ENCODE peak calls at places on chromosomes 12 and 14, in five cellular contexts. L is HCT116, V is lower lobe of right lung, X is tibial nerve, N is AG10803. O is an unnamed sample.
A peak's percentile ranks its signal among the peaks of the same experiment; 100 is the strongest.

GRCh38 chr12:9363145-9363544 is 154.9 kb upstream of the PZP start:
- DNase-seq in L (no peak), V (no peak), X (no peak), N (no peak), O (no peak)

GRCh38 chr12:12736759-12737676 is 19.9 kb downstream of the CDKN1B start:
- DNase-seq in L (no peak), N (peak; percentile 76), X (no peak), V (no peak), O (peak; percentile 67)

GRCh38 chr14:37697489-37698121 is 102.2 kb downstream of the TTC6 start:
- DNase-seq in N (peak; percentile 42), L (no peak), V (no peak), X (no peak), O (peak; percentile 68)

GRCh38 chr12:94615284-94616216 is 34.8 kb downstream of the TMCC3 start:
- DNase-seq in X (no peak), V (no peak), N (no peak), L (no peak), O (peak; percentile 44)

GRCh38 chr14:89042021-89042420 is 217.6 kb downstream of the TTC8 start:
- DNase-seq in V (no peak), L (no peak), X (no peak), N (no peak), O (no peak)

GRCh38 chr12:44019118-44019517 is 183.2 kb downstream of the TMEM117 start:
- DNase-seq in X (no peak), V (no peak), L (no peak), N (no peak), O (no peak)

GRCh38 chr14:98093111-98093510 is 1178.9 kb downstream of the BCL11B start:
- DNase-seq in X (no peak), N (no peak), V (no peak), L (no peak), O (no peak)

GRCh38 chr14:33556382-33557121 is 394.3 kb downstream of the EGLN3 start:
- DNase-seq in L (no peak), N (peak; percentile 23), V (no peak), X (no peak), O (peak; percentile 72)

GRCh38 chr14:65396082-65396910 is 16.2 kb upstream of the FUT8 start:
- DNase-seq in L (no peak), X (no peak), V (no peak), N (no peak), O (no peak)

GRCh38 chr12:3303410-3304136 is 187.4 kb upstream of the PRMT8 start:
- DNase-seq in V (no peak), L (no peak), X (no peak), N (no peak), O (no peak)

GRCh38 chr12:88310069-88310468 is 168.0 kb downstream of the TMTC3 start:
- DNase-seq in X (peak; percentile 18), L (no peak), V (no peak), N (peak; percentile 94), O (peak; percentile 97)

GRCh38 chr14:21047378-21047781 is 5.2 kb downstream of the RNASE7 start:
- DNase-seq in X (no peak), N (peak; percentile 96), L (no peak), V (no peak), O (no peak)

GRCh38 chr12:2958432-2959193 is 584 bp upstream of the TEAD4 start:
- DNase-seq in X (no peak), V (peak; percentile 72), L (peak; percentile 33), N (peak; percentile 77), O (peak; percentile 75)

GRCh38 chr12:107635139-107635538 is 50.5 kb upstream of the PWP1 start:
- DNase-seq in V (no peak), L (no peak), X (no peak), N (no peak), O (peak; percentile 42)

GRCh38 chr14:100523536-100524025 is 63.6 kb downstream of the BEGAIN start:
- DNase-seq in L (no peak), X (no peak), V (no peak), N (no peak), O (no peak)

GRCh38 chr12:50282581-50283229 is 615 bp downstream of the LIMA1 start:
- DNase-seq in V (no peak), L (no peak), N (peak; percentile 47), X (peak; percentile 42), O (peak; percentile 31)

GRCh38 chr12:77954156-77954555 is 123.5 kb downstream of the NAV3 start:
- DNase-seq in X (no peak), V (no peak), L (no peak), N (no peak), O (peak; percentile 22)

GRCh38 chr14:60085693-60086092 is 6.0 kb upstream of the PCNX4 start:
- DNase-seq in V (no peak), L (no peak), N (no peak), X (no peak), O (no peak)

GRCh38 chr14:106831322-106831720 is 1304.9 kb downstream of the TMEM121 start:
- DNase-seq in L (no peak), X (no peak), V (peak; percentile 65), N (no peak), O (peak; percentile 42)

GRCh38 chr12:132776816-132777568 is 15.4 kb upstream of the ANKLE2 start:
- DNase-seq in X (peak; percentile 19), N (no peak), L (no peak), V (no peak), O (peak; percentile 54)

GRCh38 chr12:116718578-116719454 is 19.1 kb downstream of the SPRING1 start:
- DNase-seq in V (no peak), N (peak; percentile 49), X (no peak), L (no peak), O (peak; percentile 45)

GRCh38 chr12:132014092-132014914 is 64.6 kb downstream of the EP400 start:
- DNase-seq in N (no peak), L (no peak), V (peak; percentile 26), X (no peak), O (no peak)

GRCh38 chr12:116397148-116397547 is 119.7 kb upstream of the MED13L start:
- DNase-seq in X (no peak), V (no peak), L (no peak), N (peak; percentile 60), O (peak; percentile 53)

GRCh38 chr14:54356172-54356571 is 40.6 kb upstream of the CDKN3 start:
- DNase-seq in N (no peak), V (no peak), X (no peak), L (no peak), O (no peak)

GRCh38 chr12:95390932-95391331 is 83.0 kb upstream of the METAP2 start:
- DNase-seq in X (no peak), L (no peak), N (no peak), V (no peak), O (no peak)

GRCh38 chr12:113497709-113498108 is 26.0 kb upstream of the LHX5 start:
- DNase-seq in X (no peak), V (no peak), L (no peak), N (no peak), O (no peak)

GRCh38 chr12:66025477-66025876 is 105.1 kb downstream of the LLPH start:
- DNase-seq in N (peak; percentile 25), X (no peak), V (no peak), L (peak; percentile 33), O (no peak)

GRCh38 chr12:115370204-115370603 is 686.2 kb upstream of the TBX3 start:
- DNase-seq in V (no peak), L (no peak), N (no peak), X (no peak), O (no peak)

GRCh38 chr14:80522936-80523335 is 311.6 kb upstream of the DIO2 start:
- DNase-seq in X (no peak), L (no peak), N (peak; percentile 65), V (no peak), O (peak; percentile 42)

GRCh38 chr12:47988073-47989022 is 15.9 kb downstream of the COL2A1 start:
- DNase-seq in L (no peak), V (no peak), X (no peak), N (peak; percentile 24), O (no peak)

GRCh38 chr12:71642264-71642663 is 21.4 kb downstream of the ZFC3H1 start:
- DNase-seq in X (no peak), L (no peak), V (no peak), N (no peak), O (no peak)

GRCh38 chr12:5096241-5096880 is 52.7 kb downstream of the KCNA5 start:
- DNase-seq in X (no peak), N (peak; percentile 80), V (no peak), L (peak; percentile 4), O (peak; percentile 22)
- TF ChIP-seq CTCF in X (no peak), N (peak; percentile 40), V (no peak), L (no peak), O (no peak)

DNA sequence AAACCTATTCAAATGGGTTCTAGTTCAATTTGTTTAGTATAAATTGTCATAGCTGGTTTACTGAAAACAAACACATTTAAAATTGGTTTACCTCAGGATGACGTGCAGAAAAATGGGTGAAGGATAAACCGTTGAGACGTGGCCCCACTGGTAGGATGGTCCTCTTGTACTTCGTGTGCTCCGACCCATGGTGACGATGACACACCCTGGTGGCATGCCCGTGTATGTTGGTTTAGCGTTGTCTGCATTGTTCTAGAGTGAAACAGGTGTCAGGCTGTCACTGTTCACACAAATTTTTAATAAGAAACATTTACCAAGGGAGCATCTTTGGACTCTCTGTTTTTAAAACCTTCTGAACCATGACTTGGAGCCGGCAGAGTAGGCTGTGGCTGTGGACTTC is 8.3 kb downstream of the CALM1 start:
- DNase-seq in L (no peak), X (no peak), N (no peak), V (no peak), O (no peak)
- H3K4me3 ChIP-seq in L (no peak overlapping the region), X (no peak overlapping the region), N (no peak overlapping the region), V (no peak overlapping the region), O (no peak overlapping the region)

DNA sequence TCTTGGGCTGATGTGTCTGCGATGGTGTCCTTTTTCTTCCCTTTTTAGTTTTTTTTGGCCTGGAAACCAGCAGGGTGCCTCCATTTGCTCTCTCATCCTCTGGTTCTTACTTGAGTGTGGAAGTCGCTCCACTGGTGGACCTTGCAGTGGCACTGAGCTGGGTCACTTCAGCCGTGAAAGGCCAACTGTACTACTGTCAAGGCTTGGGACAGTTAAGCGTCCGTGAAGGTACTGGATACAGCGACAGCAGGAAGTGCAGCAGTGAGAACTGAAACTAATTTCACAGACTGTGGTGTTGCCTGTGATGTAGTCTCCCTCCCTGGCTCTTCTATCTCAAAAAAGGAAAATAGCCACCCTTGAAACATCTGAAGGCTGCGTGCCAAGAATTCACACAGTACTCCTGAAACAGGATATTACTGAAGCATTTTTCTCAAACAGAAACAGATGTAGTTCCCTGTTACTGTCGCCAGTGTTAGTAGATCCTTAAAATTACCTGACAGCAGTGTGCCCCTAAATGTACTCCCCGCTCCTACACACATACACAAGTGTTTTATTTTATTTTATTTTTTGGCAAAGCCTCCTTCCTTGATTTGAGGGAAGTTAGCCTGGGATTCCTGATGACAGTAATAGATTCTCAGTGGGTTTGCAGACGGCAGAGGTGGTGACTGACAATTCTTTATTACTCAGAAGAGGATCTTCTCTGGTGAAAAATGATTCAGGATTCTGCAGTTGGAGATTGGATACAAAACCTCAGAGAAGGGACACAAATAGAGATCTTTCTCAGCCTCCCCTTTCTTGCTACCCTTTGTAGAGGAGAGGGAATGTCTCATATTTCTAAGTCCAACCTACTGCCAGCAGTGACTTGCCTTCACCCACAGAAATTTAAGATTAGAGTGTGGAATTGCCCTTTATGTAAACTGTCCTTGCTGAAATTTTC is 4.3 kb downstream of the SUSD6 start:
- DNase-seq in L (no peak), V (no peak), N (peak; percentile 84), X (peak; percentile 84), O (peak; percentile 82)
- TF ChIP-seq CTCF in L (no peak), V (peak; percentile 17), N (peak; percentile 11), X (no peak), O (no peak)

DNA sequence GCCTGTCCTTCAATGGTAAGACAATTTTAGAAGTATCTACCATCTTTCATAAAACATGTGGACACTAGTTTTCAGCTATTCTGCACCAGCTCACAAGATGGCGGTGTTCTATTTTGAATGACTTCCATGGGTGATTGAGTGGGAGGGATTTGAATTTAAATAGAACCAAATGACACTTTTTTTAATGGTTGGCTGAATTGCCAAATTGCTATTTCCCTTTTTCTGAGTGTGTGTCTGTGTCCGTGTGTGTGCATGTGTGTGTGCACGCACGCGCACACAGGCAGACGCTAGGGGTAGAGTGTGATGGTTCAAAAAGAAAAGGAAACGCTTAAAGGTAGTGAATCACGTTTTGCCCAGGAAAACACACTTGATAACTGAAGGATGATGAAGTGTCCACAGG is 362.6 kb downstream of the DAD1 start:
- DNase-seq in L (no peak), N (no peak), V (peak; percentile 46), X (no peak), O (peak; percentile 44)
- H3K4me3 ChIP-seq in L (no peak overlapping the region), N (no peak overlapping the region), V (no peak overlapping the region), X (no peak overlapping the region), O (no peak overlapping the region)

O was measured in cardiac fibroblast.